ENCODE peak calls at places on chromosomes 11 and 22, in six cellular contexts. One of them, this sample, is unnamed.

GRCh38 chr22:17536269-17536668 is 27.0 kb upstream of the SLC25A18 start:
- DNase-seq in ovary: no peak
- DNase-seq in A549: no peak
- DNase-seq in body of pancreas: no peak
- DNase-seq in GM12891: no peak
- DNase-seq in vagina: no peak
- DNase-seq in this sample: no peak

GRCh38 chr11:120717042-120717441 is 205.5 kb downstream of the GRIK4 start:
- DNase-seq in ovary: no peak
- DNase-seq in A549: no peak
- DNase-seq in body of pancreas: no peak
- DNase-seq in GM12891: no peak
- DNase-seq in vagina: no peak
- DNase-seq in this sample: no peak

GRCh38 chr22:39277135-39277607 is 32.4 kb upstream of the PDGFB start:
- DNase-seq in ovary: no peak
- DNase-seq in A549: no peak
- DNase-seq in body of pancreas: no peak
- DNase-seq in GM12891: no peak
- DNase-seq in vagina: no peak
- DNase-seq in this sample: no peak

GRCh38 chr11:59102259-59102765 is 4.7 kb upstream of the FAM111B start:
- DNase-seq in ovary: no peak
- DNase-seq in A549: peak
- DNase-seq in body of pancreas: peak
- DNase-seq in GM12891: peak
- DNase-seq in vagina: no peak
- DNase-seq in this sample: no peak

GRCh38 chr11:10674991-10675440 is 18.5 kb downstream of the IRAG1 start:
- DNase-seq in ovary: no peak
- DNase-seq in A549: no peak
- DNase-seq in body of pancreas: no peak
- DNase-seq in GM12891: no peak
- DNase-seq in vagina: no peak
- DNase-seq in this sample: no peak

GRCh38 chr22:37198290-37199102 is 10.4 kb upstream of the C1QTNF6 start:
- DNase-seq in ovary: peak
- DNase-seq in A549: peak
- DNase-seq in body of pancreas: peak
- DNase-seq in GM12891: peak
- DNase-seq in vagina: no peak
- DNase-seq in this sample: peak

GRCh38 chr22:29689872-29690213 is 30.0 kb upstream of the CABP7 start:
- DNase-seq in ovary: peak
- DNase-seq in A549: peak
- DNase-seq in body of pancreas: peak
- DNase-seq in GM12891: no peak
- DNase-seq in vagina: no peak
- DNase-seq in this sample: no peak

GRCh38 chr11:16789560-16790483 is 51.4 kb downstream of the C11orf58 start:
- DNase-seq in ovary: no peak
- DNase-seq in A549: no peak
- DNase-seq in body of pancreas: no peak
- DNase-seq in GM12891: no peak
- DNase-seq in vagina: no peak
- DNase-seq in this sample: no peak

GRCh38 chr11:20355221-20356219 is 8.0 kb upstream of the HTATIP2 start:
- DNase-seq in ovary: no peak
- DNase-seq in A549: peak
- DNase-seq in body of pancreas: peak
- DNase-seq in GM12891: no peak
- DNase-seq in vagina: no peak
- DNase-seq in this sample: no peak

GRCh38 chr22:27995801-27996528 is 76.9 kb upstream of the PITPNB start:
- DNase-seq in ovary: peak
- DNase-seq in A549: no peak
- DNase-seq in body of pancreas: no peak
- DNase-seq in GM12891: no peak
- DNase-seq in vagina: no peak
- DNase-seq in this sample: no peak

GRCh38 chr11:16784671-16785070 is 46.2 kb downstream of the C11orf58 start:
- DNase-seq in ovary: no peak
- DNase-seq in A549: no peak
- DNase-seq in body of pancreas: no peak
- DNase-seq in GM12891: no peak
- DNase-seq in vagina: no peak
- DNase-seq in this sample: no peak

GRCh38 chr11:57751676-57752253 is at the start of gene BTBD18:
- DNase-seq in ovary: no peak
- DNase-seq in A549: peak
- DNase-seq in body of pancreas: peak
- DNase-seq in GM12891: no peak
- DNase-seq in vagina: no peak
- DNase-seq in this sample: peak

GRCh38 chr11:520428-521178 is 13.6 kb upstream of the RNH1 start:
- DNase-seq in ovary: peak
- DNase-seq in A549: no peak
- DNase-seq in body of pancreas: no peak
- DNase-seq in GM12891: no peak
- DNase-seq in vagina: no peak
- DNase-seq in this sample: no peak

DNA sequence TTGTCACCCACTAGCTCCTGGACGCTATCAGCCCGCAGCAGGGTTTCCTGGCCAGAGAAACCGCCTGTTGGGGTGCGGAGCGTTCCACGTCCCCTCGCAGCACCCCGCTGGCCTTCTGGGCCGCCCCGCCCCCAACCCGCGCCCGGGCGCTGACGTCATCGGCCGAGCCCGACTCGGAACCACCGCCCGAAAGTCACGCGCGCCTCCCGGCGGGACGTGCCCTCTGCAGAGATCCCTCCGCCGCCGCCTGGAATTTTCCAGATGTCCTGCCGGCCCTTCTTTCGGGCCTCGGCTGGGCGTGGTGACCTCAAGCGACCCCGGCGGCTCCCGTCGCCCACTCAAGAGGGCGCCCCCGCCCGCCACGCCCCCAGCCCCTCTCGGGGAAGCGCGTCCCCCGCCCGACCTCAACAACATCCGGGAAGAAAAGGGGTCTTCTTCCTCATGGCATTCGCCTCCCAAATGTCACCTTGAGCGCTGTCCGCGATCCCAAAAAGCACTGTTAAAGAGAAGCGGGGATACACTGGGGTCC is 430 bp upstream of the NEAT1 start:
- DNase-seq in ovary: peak
- DNase-seq in A549: peak
- DNase-seq in body of pancreas: peak
- DNase-seq in GM12891: no peak
- DNase-seq in vagina: peak
- DNase-seq in this sample: peak
- TF ChIP-seq POLR2A in ovary: peak
- TF ChIP-seq POLR2A in A549: no peak
- TF ChIP-seq POLR2A in body of pancreas: no peak
- TF ChIP-seq POLR2A in GM12891: no peak
- TF ChIP-seq POLR2A in vagina: peak
- TF ChIP-seq POLR2A in this sample: peak

DNA sequence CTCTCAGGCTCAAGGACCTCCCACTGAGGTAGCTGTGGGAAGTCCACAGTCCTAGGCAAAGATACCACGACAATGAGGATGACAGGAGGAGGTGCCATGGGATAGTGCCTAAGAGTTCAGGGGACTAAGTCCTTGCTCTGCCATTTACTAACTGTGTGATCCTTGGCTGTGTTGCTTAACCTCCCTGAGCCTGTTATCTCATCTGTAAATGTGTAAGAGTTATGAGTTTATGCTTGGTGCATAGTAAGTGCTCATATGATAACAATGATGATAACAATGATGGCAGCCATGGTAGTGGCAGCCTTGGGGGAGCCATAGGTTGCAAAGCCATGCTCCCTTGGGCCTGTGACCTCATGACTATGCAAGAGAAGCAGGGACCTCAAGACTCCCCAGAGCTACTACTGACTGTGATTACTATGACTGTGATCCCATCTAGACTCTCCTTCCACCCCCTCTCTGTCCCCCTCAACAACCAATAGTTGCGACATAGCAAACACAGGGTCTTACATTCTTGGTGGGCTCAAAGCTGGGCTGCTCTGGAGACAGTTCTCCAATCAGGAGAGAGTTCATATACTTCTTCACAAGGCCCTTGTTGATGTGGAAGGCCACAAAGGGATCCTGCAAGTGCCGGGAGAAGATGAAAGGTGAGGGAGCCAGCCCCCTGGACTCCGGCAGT is 3.9 kb downstream of the FADS1 start:
- DNase-seq in ovary: no peak
- DNase-seq in A549: no peak
- DNase-seq in body of pancreas: no peak
- DNase-seq in GM12891: no peak
- DNase-seq in vagina: no peak
- DNase-seq in this sample: no peak
- TF ChIP-seq POLR2A in ovary: no peak
- TF ChIP-seq POLR2A in A549: no peak
- TF ChIP-seq POLR2A in body of pancreas: no peak
- TF ChIP-seq POLR2A in GM12891: no peak
- TF ChIP-seq POLR2A in vagina: no peak
- TF ChIP-seq POLR2A in this sample: no peak

DNA sequence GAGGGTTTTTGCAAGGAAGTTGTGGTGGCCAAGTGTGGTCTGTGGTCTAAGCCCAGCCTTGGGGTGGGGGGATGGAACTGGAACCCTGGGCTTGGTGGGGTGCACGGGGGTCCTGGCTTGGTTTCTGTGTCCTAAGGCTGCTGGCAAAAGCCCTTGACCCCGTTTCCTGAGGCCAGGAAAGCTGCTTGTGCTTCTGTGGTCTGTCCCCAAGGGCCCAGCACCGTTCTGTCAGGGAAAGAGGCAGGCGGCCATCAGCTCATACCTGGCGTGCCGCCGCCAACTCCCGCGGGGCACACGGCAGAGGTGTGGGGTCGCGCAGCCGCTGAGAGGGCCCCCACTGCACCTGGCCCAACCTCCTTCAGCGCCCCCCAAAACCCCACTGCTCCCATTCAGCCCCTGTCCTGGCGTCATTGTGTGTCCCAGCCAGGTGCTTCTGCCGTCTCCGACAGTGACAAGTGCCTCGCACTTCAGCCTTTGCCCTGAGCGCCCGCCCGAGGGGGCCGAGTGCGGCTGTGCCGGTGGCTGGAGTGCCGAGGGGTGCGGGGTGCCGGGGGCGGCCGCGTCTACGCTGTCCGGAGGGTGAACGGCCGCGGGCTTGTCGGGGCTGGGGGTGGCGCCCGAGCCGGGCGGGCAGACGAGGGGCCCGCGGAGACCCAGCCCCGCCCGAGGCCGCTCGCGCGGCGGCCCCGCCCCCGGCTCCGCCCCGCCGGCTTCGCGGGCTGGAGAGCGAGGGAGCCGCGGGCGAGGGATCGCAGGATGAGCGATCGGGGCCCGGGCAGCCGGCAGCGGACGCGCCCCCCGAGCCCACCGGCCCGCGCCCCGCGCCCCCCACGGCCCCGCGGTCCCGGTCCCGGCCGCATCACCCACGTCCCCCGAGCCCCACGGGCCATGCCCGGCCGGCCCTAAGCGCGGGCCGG is at the start of gene CNIH2:
- DNase-seq in ovary: peak
- DNase-seq in A549: no peak
- DNase-seq in body of pancreas: peak
- DNase-seq in GM12891: peak
- DNase-seq in vagina: no peak
- DNase-seq in this sample: no peak
- TF ChIP-seq POLR2A in ovary: no peak
- TF ChIP-seq POLR2A in A549: no peak
- TF ChIP-seq POLR2A in body of pancreas: no peak
- TF ChIP-seq POLR2A in GM12891: no peak
- TF ChIP-seq POLR2A in vagina: no peak
- TF ChIP-seq POLR2A in this sample: peak

GRCh38 chr11:128472128-128473110 is 114.9 kb downstream of the ETS1 start:
- DNase-seq in ovary: peak
- DNase-seq in A549: no peak
- DNase-seq in body of pancreas: no peak
- DNase-seq in GM12891: no peak
- DNase-seq in vagina: no peak
- DNase-seq in this sample: no peak
- TF ChIP-seq POLR2A in ovary: no peak
- TF ChIP-seq POLR2A in A549: no peak
- TF ChIP-seq POLR2A in body of pancreas: no peak
- TF ChIP-seq POLR2A in GM12891: peak
- TF ChIP-seq POLR2A in vagina: no peak
- TF ChIP-seq POLR2A in this sample: no peak

DNA sequence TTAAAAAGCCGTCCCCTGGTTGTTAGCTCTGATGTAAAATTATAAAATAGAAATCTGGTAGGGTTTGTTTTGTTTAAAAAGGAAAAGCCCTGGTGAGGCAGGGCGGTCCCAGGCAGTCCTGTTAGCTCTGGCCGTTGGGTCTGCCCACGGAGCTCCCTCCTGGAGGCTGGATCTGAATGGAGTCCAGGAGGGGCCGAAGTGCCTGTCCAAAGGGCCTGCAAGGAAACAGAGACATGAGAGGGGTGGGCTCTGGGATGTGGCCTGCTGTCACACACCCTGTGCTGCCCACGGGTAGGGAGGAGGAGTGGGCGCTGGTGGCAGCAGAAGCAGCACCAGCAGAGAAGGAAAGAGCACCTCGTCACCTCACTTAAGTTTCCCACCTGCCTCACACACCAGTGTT is 11.3 kb upstream of the PMM1 start:
- DNase-seq in ovary: peak
- DNase-seq in A549: no peak
- DNase-seq in body of pancreas: no peak
- DNase-seq in GM12891: no peak
- DNase-seq in vagina: no peak
- DNase-seq in this sample: no peak
- TF ChIP-seq POLR2A in ovary: no peak
- TF ChIP-seq POLR2A in A549: no peak
- TF ChIP-seq POLR2A in body of pancreas: no peak
- TF ChIP-seq POLR2A in GM12891: no peak
- TF ChIP-seq POLR2A in vagina: no peak
- TF ChIP-seq POLR2A in this sample: no peak

GRCh38 chr11:67287355-67288197 is 1.5 kb upstream of the ANKRD13D start:
- DNase-seq in ovary: peak
- DNase-seq in A549: no peak
- DNase-seq in body of pancreas: no peak
- DNase-seq in GM12891: no peak
- DNase-seq in vagina: no peak
- DNase-seq in this sample: no peak

GRCh38 chr11:67289226-67289650 is at the start of gene ANKRD13D:
- DNase-seq in ovary: no peak
- DNase-seq in A549: no peak
- DNase-seq in body of pancreas: no peak
- DNase-seq in GM12891: no peak
- DNase-seq in vagina: no peak
- DNase-seq in this sample: peak

GRCh38 chr11:67289651-67290479 is 762 bp downstream of the ANKRD13D start:
- DNase-seq in ovary: peak
- DNase-seq in A549: peak
- DNase-seq in body of pancreas: no peak
- DNase-seq in GM12891: no peak
- DNase-seq in vagina: no peak
- DNase-seq in this sample: peak

GRCh38 chr11:67288198-67288451 is 978 bp upstream of the ANKRD13D start:
- DNase-seq in ovary: no peak
- DNase-seq in A549: no peak
- DNase-seq in body of pancreas: no peak
- DNase-seq in GM12891: no peak
- DNase-seq in vagina: no peak
- DNase-seq in this sample: no peak

GRCh38 chr11:67288452-67289225 is 464 bp upstream of the ANKRD13D start:
- DNase-seq in ovary: peak
- DNase-seq in A549: peak
- DNase-seq in body of pancreas: peak
- DNase-seq in GM12891: peak
- DNase-seq in vagina: no peak
- DNase-seq in this sample: peak
- TF ChIP-seq POLR2A in ovary: peak
- TF ChIP-seq POLR2A in A549: peak
- TF ChIP-seq POLR2A in body of pancreas: peak
- TF ChIP-seq POLR2A in GM12891: peak
- TF ChIP-seq POLR2A in vagina: peak
- TF ChIP-seq POLR2A in this sample: peak